ENCODE peak calls at places on chromosomes 11 and 22, in four cellular contexts. G, K, R and X are unnamed samples.

GRCh38 chr11:61725632-61726280 is 26.7 kb upstream of the MYRF start:
- DNase-seq in G (no peak), K (no peak), R (peak; percentile 76), X (peak; percentile 26)

GRCh38 chr22:42644422-42645340 is 4.3 kb upstream of the ATP5MGL start:
- DNase-seq in G (no peak), K (no peak), R (peak; percentile 23), X (peak; percentile 74)

GRCh38 chr11:88357323-88358039 is 19.9 kb upstream of the CTSC start:
- DNase-seq in G (no peak), K (no peak), R (peak; percentile 44), X (peak; percentile 69)

GRCh38 chr11:122175316-122175715 is 59.3 kb upstream of the BLID start:
- DNase-seq in G (no peak), K (no peak), R (no peak), X (no peak)

GRCh38 chr22:19506212-19506611 is 18.0 kb downstream of the CLDN5 start:
- DNase-seq in G (no peak), K (no peak), R (no peak), X (no peak)

GRCh38 chr11:60762851-60763691 is 6.4 kb downstream of the MS4A15 start:
- DNase-seq in G (no peak), K (peak; percentile 47), R (no peak), X (peak; percentile 26)

GRCh38 chr22:18091916-18092526 is 14.2 kb downstream of the PEX26 start:
- DNase-seq in G (no peak), K (peak; percentile 23), R (peak; percentile 33), X (peak; percentile 90)

GRCh38 chr11:119919656-119920055 is 190.7 kb upstream of the NECTIN1 start:
- DNase-seq in G (no peak), K (no peak), R (no peak), X (no peak)

GRCh38 chr11:95682552-95682951 is 107.0 kb downstream of the FAM76B start:
- DNase-seq in G (no peak), K (no peak), R (peak; percentile 60), X (no peak)

GRCh38 chr11:61035086-61035835 is 63.8 kb downstream of the CD6 start:
- DNase-seq in G (no peak), K (no peak), R (no peak), X (no peak)

GRCh38 chr11:61505106-61505505 is 3.4 kb upstream of the LRRC10B start:
- DNase-seq in G (no peak), K (no peak), R (no peak), X (no peak)

GRCh38 chr11:30586251-30587144 is at the start of gene MPPED2:
- DNase-seq in G (no peak), K (peak; percentile 83), R (no peak), X (no peak)

GRCh38 chr11:44619931-44620725 is 54.7 kb downstream of the CD82 start:
- DNase-seq in G (no peak), K (no peak), R (no peak), X (no peak)

GRCh38 chr11:19977941-19978340 is 182.3 kb downstream of the DBX1 start:
- DNase-seq in G (no peak), K (no peak), R (no peak), X (no peak)

GRCh38 chr11:29282088-29282487 is 734.7 kb downstream of the KCNA4 start:
- DNase-seq in G (peak; percentile 66), K (no peak), R (peak; percentile 98), X (peak; percentile 78)

GRCh38 chr11:86484164-86484794 is 109.6 kb downstream of the CCDC81 start:
- DNase-seq in G (peak; percentile 47), K (no peak), R (peak; percentile 97), X (peak; percentile 99)

GRCh38 chr22:47012589-47013365 is 250.3 kb downstream of the TBC1D22A start:
- DNase-seq in G (no peak), K (no peak), R (peak; percentile 57), X (no peak)

GRCh38 chr22:30261134-30261533 is 5.5 kb downstream of the OSM start:
- DNase-seq in G (no peak), K (no peak), R (no peak), X (peak; percentile 39)

GRCh38 chr22:48576333-48577013 is 1251.2 kb downstream of the BRD1 start:
- DNase-seq in G (no peak), K (peak; percentile 55), R (no peak), X (no peak)

GRCh38 chr11:110921742-110922200 is 209.5 kb upstream of the ARHGAP20 start:
- DNase-seq in G (no peak), K (no peak), R (peak; percentile 62), X (peak; percentile 39)

GRCh38 chr22:47621253-47621652 is 858.8 kb downstream of the TBC1D22A start:
- DNase-seq in G (no peak), K (no peak), R (no peak), X (no peak)

GRCh38 chr11:81963018-81963417 is 770.6 kb downstream of the FAM181B start:
- DNase-seq in G (no peak), K (no peak), R (no peak), X (peak; percentile 21)

GRCh38 chr11:91871791-91872190 is 352.8 kb upstream of the FAT3 start:
- DNase-seq in G (no peak), K (no peak), R (peak; percentile 8), X (no peak)

GRCh38 chr11:17531818-17532131 is 12.4 kb downstream of the USH1C start:
- DNase-seq in G (no peak), K (no peak), R (no peak), X (peak; percentile 52)

GRCh38 chr22:35961480-35961902 is 67.1 kb downstream of the RBFOX2 start:
- DNase-seq in G (peak; percentile 87), K (peak; percentile 45), R (peak; percentile 82), X (peak; percentile 74)

GRCh38 chr11:126930100-126930841 is 70.3 kb downstream of the KIRREL3 start:
- DNase-seq in G (no peak), K (no peak), R (peak; percentile 23), X (no peak)

GRCh38 chr22:47090591-47091240 is 328.3 kb downstream of the TBC1D22A start:
- DNase-seq in G (no peak), K (no peak), R (peak; percentile 28), X (peak; percentile 64)

GRCh38 chr11:109641549-109641948 is 219.6 kb downstream of the C11orf87 start:
- DNase-seq in G (peak; percentile 9), K (peak; percentile 82), R (peak; percentile 49), X (peak; percentile 35)

GRCh38 chr11:5767056-5767455 is 13.0 kb downstream of the OR52N4 start:
- DNase-seq in G (no peak), K (no peak), R (no peak), X (no peak)

GRCh38 chr11:206002-206384 is 1.2 kb downstream of the BET1L start:
- DNase-seq in G (no peak), K (no peak), R (no peak), X (no peak)

GRCh38 chr11:60840711-60841430 is 1.0 kb upstream of the CCDC86 start:
- DNase-seq in G (peak; percentile 43), K (no peak), R (peak; percentile 99), X (peak; percentile 94)

GRCh38 chr22:19874307-19875060 is 19.8 kb upstream of the GNB1L start:
- DNase-seq in G (no peak), K (peak; percentile 87), R (no peak), X (no peak)

GRCh38 chr11:124754710-124755109 is 2.7 kb upstream of the VSIG2 start:
- DNase-seq in G (no peak), K (no peak), R (no peak), X (no peak)

GRCh38 chr11:17811416-17811815 is 76.8 kb downstream of the KCNC1 start:
- DNase-seq in G (no peak), K (no peak), R (no peak), X (no peak)

GRCh38 chr11:44765026-44765595 is 38.3 kb downstream of the TSPAN18 start:
- DNase-seq in G (no peak), K (no peak), R (no peak), X (no peak)

GRCh38 chr22:36430863-36431262 is 43.1 kb upstream of the MYH9 start:
- DNase-seq in G (no peak), K (no peak), R (no peak), X (no peak)

GRCh38 chr11:45163956-45164575 is 17.6 kb downstream of the PRDM11 start:
- DNase-seq in G (no peak), K (no peak), R (peak; percentile 25), X (no peak)

DNA sequence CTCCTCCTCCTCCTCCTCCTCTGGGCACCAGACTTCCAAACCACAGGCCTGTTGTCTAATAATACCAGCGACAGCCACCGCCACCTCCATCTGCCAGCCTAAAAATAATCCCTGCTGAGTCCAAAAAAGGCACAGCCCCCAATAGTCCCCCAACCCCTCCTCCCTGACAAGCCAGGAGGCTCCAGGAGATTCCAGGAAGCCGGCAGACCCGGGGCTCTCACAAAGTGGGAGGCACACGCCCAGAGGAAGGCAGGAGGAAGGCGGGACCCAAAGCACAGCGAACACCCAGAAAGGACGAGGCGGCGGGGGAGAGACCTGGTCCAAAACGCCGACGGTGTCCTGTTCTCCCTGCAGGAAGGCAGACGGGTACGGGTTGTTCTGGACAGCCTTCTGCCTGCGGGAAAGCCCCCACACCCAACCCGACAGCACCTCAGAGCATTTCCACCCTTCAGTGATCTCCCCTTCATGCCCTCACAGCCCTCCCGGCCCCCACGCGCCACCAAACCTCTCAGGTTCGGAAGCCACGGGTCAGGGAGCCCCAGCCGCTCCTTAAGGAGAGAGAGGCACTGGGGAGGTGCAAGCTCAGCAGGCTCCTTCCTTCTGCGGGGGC is 5.8 kb downstream of the IGSF9B start:
- DNase-seq in G (no peak), K (peak; percentile 62), R (no peak), X (no peak)
- H3K4me3 ChIP-seq in G (no peak overlapping the region), K (no peak overlapping the region), R (no peak overlapping the region), X (no peak overlapping the region)

GRCh38 chr11:34356576-34356917 is 1.3 kb downstream of the ABTB2 start:
- DNase-seq in G (no peak), K (peak; percentile 39), R (peak; percentile 60), X (peak; percentile 55)

GRCh38 chr11:34355726-34356125 is 2.1 kb downstream of the ABTB2 start:
- DNase-seq in G (no peak), K (no peak), R (no peak), X (no peak)

GRCh38 chr11:34354782-34355181 is 3.0 kb downstream of the ABTB2 start:
- DNase-seq in G (no peak), K (no peak), R (no peak), X (peak; percentile 58)

GRCh38 chr11:34356918-34357645 is 728 bp downstream of the ABTB2 start:
- DNase-seq in G (no peak), K (peak; percentile 80), R (peak; percentile 66), X (peak; percentile 70)

DNA sequence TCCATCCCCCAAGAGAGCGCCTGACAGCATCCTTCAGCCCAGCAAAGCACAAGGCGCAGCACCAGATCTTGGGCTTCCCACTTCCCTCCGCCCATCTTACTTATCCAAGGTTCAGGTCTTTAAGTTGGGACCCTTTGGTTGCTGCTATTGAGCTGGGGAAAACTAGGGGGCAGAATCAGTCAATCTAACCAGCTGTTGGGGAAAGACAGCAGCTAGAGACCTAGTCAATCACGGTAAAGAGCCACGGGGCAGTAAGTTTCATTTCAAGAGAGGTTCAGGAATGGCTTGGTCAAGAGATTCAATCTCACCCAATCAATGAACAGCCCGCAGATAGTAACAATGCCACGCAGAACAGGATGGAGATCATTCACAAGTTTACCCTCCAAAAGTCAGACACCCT is 1.7 kb downstream of the ABTB2 start:
- DNase-seq in G (no peak), K (no peak), R (no peak), X (no peak)
- TF ChIP-seq CTCF in G (no peak), K (no peak), R (peak; percentile 18), X (no peak)

GRCh38 chr11:130916910-130917309 is 631 bp upstream of the SNX19 start:
- DNase-seq in G (no peak), K (no peak), R (no peak), X (no peak)
- H3K4me3 ChIP-seq in G (peak overlapping the region; percentile 76), K (peak overlapping the region; percentile 74), R (peak overlapping the region; percentile 77), X (peak overlapping the region; percentile 39)

GRCh38 chr22:27317156-27317555 is 484.4 kb downstream of the MN1 start:
- DNase-seq in G (no peak), K (no peak), R (no peak), X (no peak)
- TF ChIP-seq CTCF in G (no peak), K (peak; percentile 22), R (peak; percentile 24), X (peak; percentile 35)